ENCODE peak calls at places on chromosomes 2 and 18, in five cellular contexts. T, G, A, X and N are unnamed samples.

GRCh38 chr2:173079968-173080860 is 4.6 kb downstream of the MAP3K20 start:
- DNase-seq in T (peak), G (peak), A (no peak), X (no peak), N (no peak)

GRCh38 chr2:40147360-40147759 is 304.5 kb downstream of the SLC8A1 start:
- DNase-seq in T (no peak), G (no peak), A (no peak), X (no peak), N (no peak)

GRCh38 chr18:74529811-74530583 is 4.3 kb upstream of the CNDP1 start:
- DNase-seq in T (no peak), G (no peak), A (no peak), X (no peak), N (no peak)

GRCh38 chr18:57901819-57902600 is 98.9 kb upstream of the ATP8B1 start:
- DNase-seq in T (peak), G (no peak), A (no peak), X (no peak), N (no peak)

GRCh38 chr2:134918518-134919359 is at the start of gene CCNT2:
- DNase-seq in T (peak), G (peak), A (peak), X (peak), N (peak)

GRCh38 chr2:216633616-216634316 is 546 bp downstream of the IGFBP2 start:
- DNase-seq in T (peak), G (no peak), A (peak), X (no peak), N (no peak)

GRCh38 chr2:241110089-241110606 is 8.1 kb upstream of the MTERF4 start:
- DNase-seq in T (no peak), G (no peak), A (no peak), X (no peak), N (no peak)

GRCh38 chr2:128370468-128371247 is 52.0 kb upstream of the HS6ST1 start:
- DNase-seq in T (no peak), G (no peak), A (no peak), X (no peak), N (no peak)

GRCh38 chr2:58336416-58336815 is 95.3 kb upstream of the FANCL start:
- DNase-seq in T (no peak), G (no peak), A (no peak), X (no peak), N (no peak)